ENCODE peak calls at places on chromosomes 7 and 10, in ten cellular contexts. D, U, I, M, K, A, R, Q, N and S are unnamed samples. For H3K36me3, the result is how much of the 10 kb centered on the place peaks cover.

GRCh38 chr7:17581301-17581700 is 282.8 kb downstream of the AHR start:
- DNase-seq in D (no peak), U (no peak), I (no peak), M (no peak), K (no peak), A (no peak), R (no peak), Q (no peak), N (no peak), S (no peak)

GRCh38 chr7:64559206-64559605 is 3.7 kb downstream of the ZNF680 start:
- DNase-seq in D (peak), U (no peak), I (peak), M (no peak), K (no peak), A (no peak), R (peak), Q (no peak), N (no peak), S (peak)

GRCh38 chr10:112872728-112873127 is 77.3 kb upstream of the TCF7L2 start:
- DNase-seq in D (no peak), U (no peak), I (no peak), M (no peak), K (no peak), A (no peak), R (no peak), Q (no peak), N (no peak), S (no peak)

GRCh38 chr7:38574121-38574520 is 57.1 kb downstream of the AMPH start:
- DNase-seq in D (no peak), U (no peak), I (no peak), M (no peak), K (no peak), A (no peak), R (peak), Q (no peak), N (no peak), S (peak)

GRCh38 chr7:925601-926000 is 28.9 kb downstream of the ADAP1 start:
- DNase-seq in D (peak), U (no peak), I (no peak), M (peak), K (peak), A (peak), R (no peak), Q (peak), N (no peak), S (no peak)

GRCh38 chr7:27181795-27182275 is 3.2 kb downstream of the HOXA11 start:
- DNase-seq in D (no peak), U (no peak), I (no peak), M (no peak), K (no peak), A (peak), R (peak), Q (no peak), N (no peak), S (no peak)

GRCh38 chr10:34319197-34319846 is 495.8 kb downstream of the PARD3 start:
- DNase-seq in D (peak), U (no peak), I (peak), M (no peak), K (peak), A (peak), R (peak), Q (no peak), N (peak), S (peak)

GRCh38 chr7:133047321-133047720 is 34.6 kb downstream of the CHCHD3 start:
- DNase-seq in D (no peak), U (no peak), I (no peak), M (no peak), K (no peak), A (no peak), R (no peak), Q (no peak), N (no peak), S (no peak)

GRCh38 chr7:99141756-99142726 is 1.9 kb downstream of the SMURF1 start:
- DNase-seq in D (peak), U (peak), I (peak), M (peak), K (peak), A (peak), R (peak), Q (peak), N (peak), S (peak)

GRCh38 chr10:110918633-110919348 is at the start of gene BBIP1:
- DNase-seq in D (no peak), U (peak), I (peak), M (peak), K (no peak), A (no peak), R (peak), Q (no peak), N (no peak), S (peak)

GRCh38 chr10:119518176-119518575 is 24.3 kb downstream of the RGS10 start:
- DNase-seq in D (no peak), U (no peak), I (no peak), M (no peak), K (no peak), A (no peak), R (no peak), Q (no peak), N (no peak), S (no peak)

GRCh38 chr10:119515511-119516045 is 26.9 kb downstream of the RGS10 start:
- DNase-seq in D (no peak), U (no peak), I (no peak), M (no peak), K (no peak), A (no peak), R (no peak), Q (no peak), N (no peak), S (no peak)

GRCh38 chr10:119518936-119519335 is 23.6 kb downstream of the RGS10 start:
- DNase-seq in D (no peak), U (no peak), I (no peak), M (no peak), K (no peak), A (no peak), R (no peak), Q (no peak), N (no peak), S (peak)

GRCh38 chr10:119516381-119517234 is 25.9 kb downstream of the RGS10 start:
- DNase-seq in D (peak), U (no peak), I (peak), M (no peak), K (no peak), A (peak), R (no peak), Q (no peak), N (peak), S (peak)

DNA sequence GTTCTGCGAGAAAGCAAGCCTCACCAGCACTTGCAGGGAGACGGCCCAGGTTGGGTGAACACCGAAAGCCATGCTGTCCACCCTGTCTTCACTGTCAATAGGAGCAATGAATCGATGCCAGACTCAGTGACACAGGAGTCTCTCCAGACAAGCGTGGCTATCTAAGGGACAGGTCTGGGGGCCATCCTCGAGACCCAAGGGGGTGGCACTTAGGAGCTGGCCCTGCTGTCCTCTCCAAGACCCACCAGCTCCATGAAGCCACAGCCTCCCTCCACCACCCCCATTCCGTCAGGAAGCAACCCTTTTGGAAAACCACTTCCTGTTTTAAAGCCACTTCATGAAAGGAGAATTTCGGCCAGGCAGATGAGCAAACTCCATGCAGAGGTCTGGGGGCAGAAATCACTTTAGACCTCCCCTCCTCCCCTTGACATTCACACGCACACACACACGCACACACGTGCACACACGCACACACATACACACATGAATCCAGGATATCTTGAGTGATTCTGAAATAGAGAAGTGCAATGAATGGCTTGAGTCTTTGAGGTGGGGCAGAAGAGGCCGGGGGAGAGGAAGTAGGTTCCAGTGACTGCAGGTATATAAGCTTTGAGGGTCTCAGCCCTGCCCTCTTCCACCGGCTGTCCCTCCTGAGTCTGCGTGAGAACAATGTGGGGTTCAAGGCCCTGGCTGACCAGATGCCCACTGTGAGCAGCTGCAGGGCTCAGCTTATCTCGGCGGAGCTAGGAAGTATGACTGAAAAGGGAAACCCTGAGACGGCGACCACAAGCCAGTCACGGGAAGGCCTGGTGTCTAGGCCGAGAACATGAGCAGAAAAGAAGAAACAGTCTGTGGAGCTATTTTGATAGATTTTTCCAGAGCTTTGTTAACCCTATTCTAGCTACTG is 25.0 kb downstream of the RGS10 start:
- DNase-seq in D (peak), U (no peak), I (peak), M (no peak), K (no peak), A (peak), R (peak), Q (no peak), N (no peak), S (no peak)
- H3K27ac ChIP-seq in D (peak), U (peak), I (peak), M (no peak), K (peak), A (peak), R (no peak), Q (peak), N (no peak), S (no peak)

DNA sequence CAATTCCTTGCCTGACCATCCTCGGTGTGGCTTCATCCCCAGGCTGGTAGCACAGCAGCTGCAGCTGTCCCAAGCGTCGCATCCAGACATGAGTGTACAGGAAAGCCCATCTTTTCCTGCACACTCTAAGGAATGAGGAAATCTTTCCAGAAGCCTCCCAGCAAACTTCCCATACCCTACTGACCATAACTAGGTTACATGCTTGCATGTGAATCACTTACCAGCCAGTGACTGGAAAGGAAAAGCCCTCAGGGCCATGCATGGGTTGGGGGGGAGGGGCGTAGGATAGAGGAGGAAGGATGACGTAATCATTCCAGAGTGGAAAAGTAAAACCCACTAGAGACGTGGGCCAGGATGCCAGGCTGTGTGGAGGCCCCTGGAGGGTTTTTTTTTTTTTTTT is 18.9 kb upstream of the ZNF212 start:
- DNase-seq in D (no peak), U (no peak), I (peak), M (no peak), K (no peak), A (no peak), R (peak), Q (no peak), N (no peak), S (no peak)
- H3K36me3 ChIP-seq in D (under half), U (half or more), I (under half), M (half or more), K (under half), A (under half), R (under half), Q (half or more), N (half or more), S (under half)

GRCh38 chr10:124126139-124126538 is 32.7 kb upstream of the CHST15 start:
- DNase-seq in D (no peak), U (no peak), I (no peak), M (no peak), K (no peak), A (no peak), R (no peak), Q (no peak), N (no peak), S (peak)
- H3K27ac ChIP-seq in D (no peak), U (no peak), I (no peak), M (no peak), K (no peak), A (no peak), R (no peak), Q (no peak), N (no peak), S (no peak)

DNA sequence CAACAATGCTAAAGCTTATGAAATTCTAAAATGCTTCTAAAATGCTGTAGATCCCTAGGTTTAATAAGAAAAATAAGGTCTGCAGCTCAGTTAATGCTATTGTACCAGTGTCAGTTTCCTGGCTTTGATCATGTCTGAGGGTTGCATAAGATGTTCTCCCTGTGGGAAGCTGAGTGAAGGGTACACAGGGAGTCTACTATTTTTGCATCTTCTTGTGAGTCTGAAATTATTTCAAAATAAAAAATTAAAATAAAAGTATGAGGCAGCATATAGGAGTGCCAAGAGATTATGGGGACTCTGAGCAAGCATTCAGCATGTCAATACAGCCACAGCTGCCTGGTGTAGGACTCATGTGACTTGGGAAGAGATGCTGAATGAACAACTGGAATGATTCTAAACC is 14.7 kb downstream of the CHST15 start:
- DNase-seq in D (no peak), U (no peak), I (no peak), M (no peak), K (no peak), A (no peak), R (no peak), Q (no peak), N (no peak), S (no peak)
- H3K36me3 ChIP-seq in D (under half), U (under half), I (under half), M (under half), K (under half), A (under half), R (under half), Q (under half), N (under half), S (under half)